ENCODE peak calls at places on chromosomes 16 and 17, in seven cellular contexts. V is HCT116, R is SK-N-SH, B is GM12878, T is H1, J is K562, N is HepG2. Q is an unnamed sample.

GRCh38 chr17:39747745-39748144 is 10.0 kb downstream of the GRB7 start:
- DNase-seq in V (no peak), R (no peak), B (no peak), T (no peak), J (no peak), N (no peak), Q (no peak)

GRCh38 chr17:28582513-28582912 is 5.8 kb upstream of the ALDOC start:
- DNase-seq in V (no peak), R (no peak), B (no peak), T (no peak), J (no peak), N (no peak), Q (no peak)

GRCh38 chr16:10325783-10326543 is 59.9 kb upstream of the ATF7IP2 start:
- DNase-seq in V (no peak), R (no peak), B (no peak), T (no peak), J (peak), N (no peak), Q (no peak)

GRCh38 chr17:50661795-50662391 is 27.2 kb downstream of the ABCC3 start:
- DNase-seq in V (peak), R (peak), B (no peak), T (no peak), J (peak), N (peak), Q (peak)

GRCh38 chr17:73419051-73419450 is 107.2 kb upstream of the CDC42EP4 start:
- DNase-seq in V (no peak), R (no peak), B (no peak), T (no peak), J (no peak), N (no peak), Q (no peak)

GRCh38 chr16:35734728-35735402 is 2275.5 kb downstream of the TP53TG3F start:
- DNase-seq in V (no peak), R (no peak), B (no peak), T (no peak), J (no peak), N (no peak), Q (no peak)

GRCh38 chr17:44118427-44119050 is 4.9 kb downstream of the HDAC5 start:
- DNase-seq in V (no peak), R (no peak), B (no peak), T (no peak), J (no peak), N (no peak), Q (no peak)

GRCh38 chr16:53094013-53094630 is 39.3 kb downstream of the CHD9 start:
- DNase-seq in V (no peak), R (no peak), B (peak), T (no peak), J (peak), N (no peak), Q (no peak)

GRCh38 chr17:67546578-67547527 is 169.8 kb downstream of the PITPNC1 start:
- DNase-seq in V (no peak), R (no peak), B (no peak), T (no peak), J (peak), N (no peak), Q (no peak)

GRCh38 chr17:75036643-75037268 is 10.0 kb downstream of the ATP5PD start:
- DNase-seq in V (peak), R (no peak), B (no peak), T (no peak), J (peak), N (no peak), Q (no peak)

GRCh38 chr17:46910179-46910927 is 12.6 kb upstream of the GOSR2 start:
- DNase-seq in V (no peak), R (no peak), B (no peak), T (no peak), J (no peak), N (no peak), Q (no peak)

GRCh38 chr16:50692999-50693781 is at the start of gene NOD2:
- DNase-seq in V (no peak), R (peak), B (no peak), T (peak), J (no peak), N (no peak), Q (peak)

GRCh38 chr16:6009151-6009550 is 911.6 kb upstream of the EEF2KMT start:
- DNase-seq in V (no peak), R (no peak), B (no peak), T (no peak), J (no peak), N (no peak), Q (no peak)

GRCh38 chr17:8631554-8631877 is 991 bp upstream of the MYH10 start:
- DNase-seq in V (peak), R (no peak), B (no peak), T (no peak), J (no peak), N (no peak), Q (no peak)

GRCh38 chr17:40445769-40446468 is 2.7 kb downstream of the IGFBP4 start:
- DNase-seq in V (no peak), R (no peak), B (no peak), T (no peak), J (no peak), N (peak), Q (peak)

GRCh38 chr16:31409433-31409832 is 16.3 kb downstream of the ITGAD start:
- DNase-seq in V (peak), R (no peak), B (no peak), T (no peak), J (no peak), N (no peak), Q (no peak)

GRCh38 chr17:64097196-64097936 is 32.6 kb downstream of the ERN1 start:
- DNase-seq in V (no peak), R (no peak), B (no peak), T (no peak), J (no peak), N (no peak), Q (no peak)

GRCh38 chr16:19666451-19666850 is 51.6 kb downstream of the KNOP1 start:
- DNase-seq in V (no peak), R (no peak), B (no peak), T (no peak), J (no peak), N (no peak), Q (no peak)

GRCh38 chr17:50608700-50609375 is 25.8 kb upstream of the ABCC3 start:
- DNase-seq in V (no peak), R (no peak), B (no peak), T (no peak), J (no peak), N (no peak), Q (no peak)

GRCh38 chr16:3756113-3756512 is 38.8 kb upstream of the TRAP1 start:
- DNase-seq in V (no peak), R (no peak), B (no peak), T (no peak), J (no peak), N (no peak), Q (no peak)

GRCh38 chr16:27242868-27243590 is 25.5 kb downstream of the NSMCE1 start:
- DNase-seq in V (no peak), R (no peak), B (peak), T (no peak), J (peak), N (peak), Q (no peak)

GRCh38 chr17:19857640-19858039 is 10.1 kb downstream of the ULK2 start:
- DNase-seq in V (no peak), R (peak), B (no peak), T (no peak), J (no peak), N (no peak), Q (no peak)

GRCh38 chr16:9091867-9092281 is 430 bp downstream of the HAPSTR1 start:
- DNase-seq in V (no peak), R (no peak), B (no peak), T (peak), J (peak), N (no peak), Q (peak)

GRCh38 chr16:8716592-8716991 is 42.2 kb downstream of the ABAT start:
- DNase-seq in V (no peak), R (no peak), B (no peak), T (no peak), J (no peak), N (no peak), Q (no peak)

GRCh38 chr17:58329035-58329807 is 626 bp upstream of the TSPOAP1 start:
- DNase-seq in V (no peak), R (peak), B (peak), T (peak), J (peak), N (peak), Q (no peak)

GRCh38 chr16:31223044-31223443 is 6.1 kb upstream of the PYDC1 start:
- DNase-seq in V (no peak), R (no peak), B (no peak), T (no peak), J (no peak), N (no peak), Q (no peak)

GRCh38 chr17:78879679-78880186 is 23.3 kb downstream of the CEP295NL start:
- DNase-seq in V (no peak), R (peak), B (no peak), T (no peak), J (peak), N (no peak), Q (no peak)

GRCh38 chr17:78878871-78879270 is 24.1 kb downstream of the CEP295NL start:
- DNase-seq in V (no peak), R (no peak), B (no peak), T (no peak), J (no peak), N (no peak), Q (no peak)

GRCh38 chr17:78875331-78875730 is 27.7 kb downstream of the CEP295NL start:
- DNase-seq in V (no peak), R (no peak), B (no peak), T (no peak), J (no peak), N (no peak), Q (no peak)

GRCh38 chr17:78875738-78876597 is 27.0 kb downstream of the CEP295NL start:
- DNase-seq in V (no peak), R (peak), B (no peak), T (no peak), J (no peak), N (no peak), Q (no peak)

GRCh38 chr17:78878261-78878660 is 24.7 kb downstream of the CEP295NL start:
- DNase-seq in V (no peak), R (no peak), B (no peak), T (no peak), J (no peak), N (no peak), Q (no peak)
- TF ChIP-seq JUND in V (no peak), R (no peak), B (no peak), T (no peak), J (no peak), N (no peak), Q (no peak)

GRCh38 chr16:88468289-88469129 is 15.4 kb downstream of the ZFPM1 start:
- DNase-seq in V (peak), R (peak), B (no peak), T (peak), J (peak), N (peak), Q (peak)
- TF ChIP-seq JUND in V (no peak), R (no peak), B (no peak), T (no peak), J (no peak), N (no peak), Q (no peak)

DNA sequence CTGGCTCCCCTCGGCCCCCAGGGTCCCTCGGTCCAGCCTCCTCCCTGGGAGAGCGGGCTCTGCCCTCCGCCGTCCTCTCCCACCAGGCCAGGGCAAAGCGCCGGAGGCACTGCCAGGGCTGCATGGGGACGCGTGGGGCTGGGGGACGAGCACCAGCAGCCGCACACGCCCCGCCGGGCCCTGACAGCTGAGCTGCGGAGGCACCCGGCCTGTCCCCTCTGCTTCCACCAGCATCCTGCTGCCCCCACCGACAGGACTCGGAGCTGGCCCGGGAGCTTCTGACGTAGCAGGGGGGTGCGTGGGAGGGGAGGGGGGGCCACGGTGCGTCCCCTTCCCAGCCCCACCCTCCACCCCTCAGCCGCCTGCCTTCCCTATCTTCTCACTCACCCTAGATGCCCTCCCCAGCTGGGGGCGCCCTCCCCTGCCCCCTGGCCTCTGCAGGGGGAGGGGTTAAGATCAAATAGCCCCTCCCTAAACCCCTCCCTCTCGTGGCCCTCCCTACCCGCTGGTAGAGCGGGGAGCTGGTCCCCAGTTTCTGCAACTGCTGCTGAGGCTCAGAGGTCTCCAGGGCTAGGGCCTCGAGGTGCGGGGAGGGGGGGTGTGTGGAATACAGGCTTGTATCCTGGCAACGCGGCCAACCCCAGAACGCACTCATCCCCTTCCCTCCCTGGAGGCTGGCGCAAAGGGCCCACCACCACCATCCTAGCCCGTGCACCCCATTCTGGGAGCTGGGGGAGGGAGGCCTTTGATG is 1.1 kb downstream of the SRCIN1 start:
- DNase-seq in V (no peak), R (peak), B (no peak), T (peak), J (peak), N (peak), Q (no peak)
- TF ChIP-seq JUND in V (no peak), R (no peak), B (no peak), T (no peak), J (no peak), N (no peak), Q (no peak)

DNA sequence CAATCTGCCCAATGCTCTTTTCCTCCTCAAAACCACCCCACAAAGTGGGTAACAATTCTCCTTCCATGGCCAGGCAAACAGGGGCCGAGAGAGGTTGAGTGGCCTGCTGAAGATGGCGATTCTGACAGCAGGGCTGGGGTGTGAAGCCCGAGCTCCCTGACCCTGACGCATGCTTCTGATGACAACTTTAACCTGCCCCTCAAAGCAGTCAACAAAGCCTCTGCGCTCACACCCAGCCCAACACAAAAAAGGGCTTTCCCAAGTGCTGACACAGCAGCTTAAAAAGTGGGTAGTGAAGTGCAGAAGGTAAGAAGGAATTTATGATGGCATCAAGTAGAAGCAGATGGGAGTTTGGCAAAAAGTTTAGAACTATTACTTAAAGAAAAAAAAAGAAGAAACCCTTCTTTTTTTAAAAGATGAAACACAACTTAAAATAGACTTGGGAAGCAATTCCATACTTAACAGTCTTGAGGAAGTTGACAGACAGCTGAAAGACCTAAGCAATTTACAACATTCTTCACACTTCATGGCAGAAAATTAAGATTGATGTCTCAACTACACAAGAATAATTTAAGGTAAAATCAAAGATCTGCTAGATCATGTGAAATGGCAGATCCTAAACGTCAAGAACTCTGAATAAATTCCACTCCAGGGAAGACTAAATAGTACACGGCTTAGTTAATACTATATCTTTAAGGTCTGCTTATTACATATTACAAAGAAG is 133.9 kb downstream of the PARN start:
- DNase-seq in V (no peak), R (no peak), B (no peak), T (no peak), J (no peak), N (no peak), Q (no peak)
- TF ChIP-seq JUND in V (no peak), R (no peak), B (no peak), T (no peak), J (no peak), N (no peak), Q (no peak)

GRCh38 chr16:80054656-80055055 is 454.1 kb upstream of the MAF start:
- DNase-seq in V (no peak), R (no peak), B (no peak), T (no peak), J (no peak), N (no peak), Q (no peak)

GRCh38 chr16:80060470-80060869 is 459.9 kb upstream of the MAF start:
- DNase-seq in V (no peak), R (no peak), B (no peak), T (no peak), J (no peak), N (no peak), Q (no peak)

GRCh38 chr16:80055831-80056230 is 455.3 kb upstream of the MAF start:
- DNase-seq in V (no peak), R (no peak), B (no peak), T (no peak), J (no peak), N (no peak), Q (no peak)

GRCh38 chr16:80056334-80056733 is 455.8 kb upstream of the MAF start:
- DNase-seq in V (no peak), R (no peak), B (no peak), T (no peak), J (no peak), N (no peak), Q (no peak)

GRCh38 chr16:80058236-80058635 is 457.7 kb upstream of the MAF start:
- DNase-seq in V (no peak), R (no peak), B (no peak), T (no peak), J (no peak), N (no peak), Q (no peak)
- TF ChIP-seq JUND in V (no peak), R (no peak), B (no peak), T (no peak), J (no peak), N (no peak), Q (no peak)

DNA sequence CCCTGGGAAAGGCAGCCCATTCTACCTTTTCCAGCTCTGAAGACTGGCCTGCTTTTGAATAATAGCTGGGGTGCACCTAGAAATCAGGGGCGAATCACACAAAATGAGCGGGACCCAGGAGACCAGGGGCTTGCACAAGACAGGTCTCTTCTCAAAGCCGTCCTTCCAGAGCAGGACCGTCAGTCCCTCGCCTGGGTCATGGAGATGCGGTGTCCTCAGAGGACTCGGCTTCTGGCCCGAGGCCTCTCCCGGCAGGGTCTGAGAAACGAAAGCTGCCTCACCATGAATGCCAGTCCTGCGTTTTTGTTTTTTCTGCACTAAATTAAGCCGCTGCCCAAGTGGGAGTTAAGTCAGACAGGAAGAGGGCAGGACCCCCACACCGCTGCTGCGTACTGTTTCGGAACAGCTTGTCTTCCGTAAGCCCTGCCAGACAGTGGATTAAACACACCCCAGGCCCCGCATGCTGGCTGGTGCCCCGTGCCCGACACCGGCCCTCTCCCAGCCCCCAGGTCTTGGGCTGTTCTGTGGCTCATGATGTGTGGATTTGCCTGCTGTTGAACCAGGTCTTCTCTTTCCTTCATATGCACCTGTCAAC is 142.1 kb upstream of the RPH3AL start:
- DNase-seq in V (no peak), R (no peak), B (no peak), T (no peak), J (no peak), N (no peak), Q (no peak)
- TF ChIP-seq JUND in V (no peak), R (no peak), B (no peak), T (no peak), J (no peak), N (no peak), Q (no peak)

GRCh38 chr17:51947160-51947559 is 211.4 kb downstream of the CA10 start:
- DNase-seq in V (no peak), R (no peak), B (no peak), T (no peak), J (no peak), N (peak), Q (no peak)

GRCh38 chr17:51946311-51946710 is 212.2 kb downstream of the CA10 start:
- DNase-seq in V (no peak), R (no peak), B (no peak), T (no peak), J (no peak), N (no peak), Q (no peak)

GRCh38 chr17:51951737-51952136 is 206.8 kb downstream of the CA10 start:
- DNase-seq in V (no peak), R (no peak), B (no peak), T (no peak), J (no peak), N (no peak), Q (no peak)

GRCh38 chr17:51948128-51948527 is 210.4 kb downstream of the CA10 start:
- DNase-seq in V (no peak), R (no peak), B (no peak), T (no peak), J (no peak), N (no peak), Q (no peak)
- TF ChIP-seq JUND in V (no peak), R (no peak), B (no peak), T (no peak), J (no peak), N (no peak), Q (no peak)

DNA sequence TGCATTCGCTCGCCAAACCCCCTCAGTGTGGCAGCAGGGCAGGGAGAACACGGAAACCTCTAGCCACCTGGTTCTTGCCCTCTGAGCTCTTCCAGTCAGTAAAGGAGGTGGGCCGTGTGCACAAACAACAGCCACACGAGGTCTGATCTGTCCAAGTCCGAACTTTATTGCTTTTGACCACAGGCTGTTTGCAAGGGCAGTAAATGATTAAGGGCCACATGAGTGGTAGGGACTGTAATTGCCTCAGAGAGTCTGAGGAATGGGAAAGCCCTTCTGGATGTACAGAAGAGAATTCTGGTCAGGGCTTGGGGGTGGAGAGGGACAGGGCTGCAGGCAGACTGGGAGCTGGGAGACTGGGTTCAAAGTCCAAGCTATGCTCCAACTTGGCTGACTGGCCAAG is 75.7 kb upstream of the LHX1 start:
- DNase-seq in V (no peak), R (no peak), B (no peak), T (no peak), J (no peak), N (no peak), Q (no peak)
- TF ChIP-seq JUND in V (no peak), R (no peak), B (no peak), T (no peak), J (no peak), N (no peak), Q (no peak)